ENCODE peak calls at places on chromosomes 2 and 18, in six cellular contexts. O is AG04450, I is ascending aorta, M is WERI-Rb-1, J is spleen, K is psoas muscle. D is an unnamed sample.

GRCh38 chr18:29644276-29644675 is 1398.3 kb downstream of the DSC3 start:
- DNase-seq in O (no peak), I (no peak), M (no peak), J (no peak), K (no peak), D (no peak)

GRCh38 chr2:14634885-14635871 is 2.7 kb downstream of the LRATD1 start:
- DNase-seq in O (no peak), I (no peak), M (peak; percentile 95), J (peak; percentile 73), K (peak; percentile 65), D (no peak)

GRCh38 chr2:133821107-133821760 is 253.0 kb upstream of the NCKAP5 start:
- DNase-seq in O (no peak), I (no peak), M (no peak), J (no peak), K (no peak), D (no peak)

GRCh38 chr2:206296128-206296527 is 21.7 kb downstream of the ZDBF2 start:
- DNase-seq in O (no peak), I (no peak), M (no peak), J (no peak), K (no peak), D (no peak)

GRCh38 chr2:1051075-1051474 is 100.4 kb downstream of the SNTG2 start:
- DNase-seq in O (no peak), I (no peak), M (peak; percentile 30), J (no peak), K (no peak), D (no peak)

GRCh38 chr2:127392133-127392827 is 4.5 kb upstream of the MAP3K2 start:
- DNase-seq in O (no peak), I (no peak), M (no peak), J (no peak), K (no peak), D (no peak)

GRCh38 chr2:207467716-207468347 is 61.9 kb upstream of the CREB1 start:
- DNase-seq in O (peak; percentile 63), I (no peak), M (no peak), J (no peak), K (no peak), D (no peak)

GRCh38 chr2:168357799-168358504 is 98.1 kb upstream of the CERS6 start:
- DNase-seq in O (no peak), I (no peak), M (no peak), J (no peak), K (no peak), D (no peak)

GRCh38 chr2:78417355-78417754 is 608.1 kb upstream of the REG3G start:
- DNase-seq in O (no peak), I (no peak), M (no peak), J (no peak), K (no peak), D (no peak)

GRCh38 chr2:1360132-1360531 is 53.1 kb upstream of the TPO start:
- DNase-seq in O (no peak), I (no peak), M (no peak), J (no peak), K (no peak), D (no peak)

GRCh38 chr2:170354855-170355649 is 177.1 kb downstream of the MYO3B start:
- DNase-seq in O (no peak), I (no peak), M (no peak), J (no peak), K (no peak), D (no peak)

GRCh38 chr2:144521702-144522101 is 1.8 kb upstream of the ZEB2 start:
- DNase-seq in O (no peak), I (no peak), M (no peak), J (no peak), K (no peak), D (no peak)

GRCh38 chr2:42045956-42046748 is 1.7 kb upstream of the PKDCC start:
- DNase-seq in O (no peak), I (no peak), M (peak; percentile 69), J (no peak), K (no peak), D (no peak)

GRCh38 chr2:59561281-59561680 is 992.2 kb downstream of the BCL11A start:
- DNase-seq in O (no peak), I (no peak), M (no peak), J (no peak), K (no peak), D (no peak)

GRCh38 chr2:12046641-12047040 is 300.2 kb downstream of the LPIN1 start:
- DNase-seq in O (peak; percentile 26), I (no peak), M (no peak), J (no peak), K (no peak), D (no peak)

GRCh38 chr2:229160180-229160579 is 110.9 kb downstream of the PID1 start:
- DNase-seq in O (no peak), I (no peak), M (no peak), J (no peak), K (no peak), D (no peak)

GRCh38 chr2:88720399-88720798 is 28.9 kb downstream of the RPIA start:
- DNase-seq in O (no peak), I (no peak), M (no peak), J (no peak), K (no peak), D (no peak)
- H3K27ac ChIP-seq in O (no peak overlapping the region), I (no peak overlapping the region), M (no peak overlapping the region), J (no peak overlapping the region), K (no peak overlapping the region), D (no peak overlapping the region)

DNA sequence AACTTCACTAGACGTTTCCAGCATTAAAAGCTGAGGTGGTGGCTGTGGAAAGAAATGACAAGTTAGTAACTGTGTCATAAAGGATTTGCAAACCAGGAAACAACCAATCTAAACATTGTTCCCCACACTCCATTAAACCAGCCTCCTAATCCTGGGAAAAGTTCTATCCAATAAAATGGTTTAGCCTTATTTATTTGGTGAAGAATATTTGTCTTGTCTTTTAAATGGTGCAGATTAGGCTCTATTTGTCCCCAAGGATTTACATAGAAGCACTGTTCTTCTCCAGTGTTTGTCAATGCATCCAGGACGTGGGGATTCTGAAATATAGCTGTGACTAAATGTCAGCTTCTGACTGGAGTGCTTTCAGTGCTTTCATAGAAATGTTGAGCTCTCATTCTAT is 10.5 kb upstream of the DPP4 start:
- DNase-seq in O (no peak), I (no peak), M (no peak), J (no peak), K (no peak), D (no peak)
- H3K27ac ChIP-seq in O (no peak overlapping the region), I (no peak overlapping the region), M (no peak overlapping the region), J (no peak overlapping the region), K (no peak overlapping the region), D (no peak overlapping the region)

GRCh38 chr2:212908682-212909435 is 242.6 kb downstream of the IKZF2 start:
- DNase-seq in O (no peak), I (no peak), M (no peak), J (no peak), K (no peak), D (no peak)
- H3K27ac ChIP-seq in O (no peak overlapping the region), I (no peak overlapping the region), M (no peak overlapping the region), J (no peak overlapping the region), K (no peak overlapping the region), D (no peak overlapping the region)

DNA sequence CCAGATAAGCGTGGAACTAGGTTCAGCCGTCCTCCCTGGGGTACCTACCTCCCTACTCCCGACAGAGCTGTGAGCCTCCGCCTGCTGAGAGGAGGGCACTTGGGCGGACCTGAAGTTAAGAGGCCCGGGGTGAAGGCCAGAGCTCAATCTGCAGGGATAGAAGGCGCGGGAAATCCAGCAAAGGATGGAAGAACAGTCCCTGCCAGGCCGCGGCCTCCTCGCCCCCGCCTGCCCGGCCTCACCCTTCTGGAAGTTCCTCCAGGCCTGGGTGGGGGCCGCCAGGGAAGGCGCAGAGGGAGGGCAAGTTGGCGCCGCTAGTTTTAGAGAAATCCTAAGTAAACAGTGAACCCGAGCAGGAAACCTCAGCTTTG is 13.0 kb downstream of the EN1 start:
- DNase-seq in O (no peak), I (no peak), M (no peak), J (peak; percentile 30), K (no peak), D (no peak)
- H3K27ac ChIP-seq in O (no peak overlapping the region), I (no peak overlapping the region), M (no peak overlapping the region), J (no peak overlapping the region), K (no peak overlapping the region), D (no peak overlapping the region)

GRCh38 chr2:150475479-150476212 is 11.8 kb downstream of the RND3 start:
- DNase-seq in O (no peak), I (no peak), M (no peak), J (no peak), K (no peak), D (no peak)
- H3K27ac ChIP-seq in O (no peak overlapping the region), I (peak overlapping the region; percentile 74), M (no peak overlapping the region), J (peak overlapping the region; percentile 82), K (peak overlapping the region; percentile 55), D (no peak overlapping the region)

DNA sequence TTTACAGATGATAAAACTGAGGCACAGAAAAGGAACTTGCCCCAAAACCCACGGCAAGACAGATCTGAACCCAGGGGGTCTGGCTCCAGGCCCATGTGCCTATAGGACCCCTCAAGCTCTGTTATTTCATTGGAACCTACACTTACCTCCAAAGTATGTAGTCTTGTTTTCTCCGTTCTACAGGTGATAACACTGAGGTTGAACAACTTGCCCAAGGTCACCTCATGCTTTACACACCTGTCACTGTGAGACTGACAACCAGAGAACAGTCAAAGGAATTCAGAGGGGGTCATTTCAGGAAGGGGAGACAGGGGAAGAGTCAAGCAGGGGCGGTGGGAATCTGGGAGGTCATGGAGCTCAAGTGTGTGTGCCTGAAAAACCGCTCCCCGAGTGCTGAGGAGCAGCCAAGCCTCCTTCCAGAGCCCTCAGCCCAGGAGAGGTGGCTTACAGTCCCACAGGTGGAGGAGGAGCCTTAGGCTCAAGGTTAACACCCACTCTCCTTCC is 47.7 kb downstream of the SERTAD2 start:
- DNase-seq in O (no peak), I (no peak), M (no peak), J (no peak), K (no peak), D (no peak)
- H3K27ac ChIP-seq in O (no peak overlapping the region), I (no peak overlapping the region), M (no peak overlapping the region), J (no peak overlapping the region), K (peak overlapping the region; percentile 75), D (no peak overlapping the region)

GRCh38 chr18:58222439-58223125 is 178.6 kb downstream of the NEDD4L start:
- DNase-seq in O (no peak), I (no peak), M (no peak), J (no peak), K (no peak), D (no peak)
- H3K27ac ChIP-seq in O (no peak overlapping the region), I (no peak overlapping the region), M (no peak overlapping the region), J (no peak overlapping the region), K (no peak overlapping the region), D (no peak overlapping the region)